ENCODE peak calls at places on chromosomes 2 and 18, in five cellular contexts. K is GM20000, Q is progenitor cell of endocrine pancreas, T is GM06990, V is mesothelial cell of epicardium. W is an unnamed sample.

GRCh38 chr18:36809590-36810381 is 19.0 kb downstream of the TPGS2 start:
- DNase-seq in T (no peak), Q (peak), K (peak), V (no peak), W (peak)

GRCh38 chr18:35506024-35506712 is 8.4 kb upstream of the INO80C start:
- DNase-seq in Q (no peak), V (no peak), K (no peak), T (no peak), W (no peak)

GRCh38 chr2:199659207-199659606 is 191.8 kb downstream of the FTCDNL1 start:
- DNase-seq in V (peak), K (no peak), Q (peak), T (no peak), W (no peak)

GRCh38 chr2:146239392-146240135 is 1605.3 kb upstream of the ACVR2A start:
- DNase-seq in Q (no peak), T (no peak), K (no peak), V (no peak), W (no peak)

GRCh38 chr2:203867561-203868200 is at the start of gene CTLA4:
- DNase-seq in V (no peak), K (no peak), Q (no peak), T (no peak), W (no peak)

GRCh38 chr2:211181626-211182025 is 625.2 kb downstream of the CPS1 start:
- DNase-seq in K (no peak), T (no peak), V (no peak), Q (no peak), W (no peak)

GRCh38 chr2:9388102-9388735 is 35.1 kb downstream of the ITGB1BP1 start:
- DNase-seq in Q (no peak), T (no peak), V (no peak), K (no peak), W (no peak)

GRCh38 chr2:139122711-139123158 is 342.5 kb upstream of the NXPH2 start:
- DNase-seq in T (no peak), Q (no peak), V (no peak), K (no peak), W (no peak)

GRCh38 chr2:219727771-219728429 is 100.5 kb downstream of the SLC4A3 start:
- DNase-seq in V (no peak), K (no peak), T (no peak), Q (no peak), W (no peak)

GRCh38 chr18:47838396-47838795 is 92.1 kb downstream of the SMAD2 start:
- DNase-seq in V (no peak), K (no peak), Q (no peak), T (no peak), W (no peak)

GRCh38 chr2:74548285-74548918 is 5.3 kb downstream of the LOXL3 start:
- DNase-seq in K (no peak), T (no peak), V (no peak), Q (no peak), W (no peak)

GRCh38 chr2:160054984-160055725 is 7.3 kb downstream of the PLA2R1 start:
- DNase-seq in Q (no peak), K (no peak), T (no peak), V (no peak), W (no peak)

DNA sequence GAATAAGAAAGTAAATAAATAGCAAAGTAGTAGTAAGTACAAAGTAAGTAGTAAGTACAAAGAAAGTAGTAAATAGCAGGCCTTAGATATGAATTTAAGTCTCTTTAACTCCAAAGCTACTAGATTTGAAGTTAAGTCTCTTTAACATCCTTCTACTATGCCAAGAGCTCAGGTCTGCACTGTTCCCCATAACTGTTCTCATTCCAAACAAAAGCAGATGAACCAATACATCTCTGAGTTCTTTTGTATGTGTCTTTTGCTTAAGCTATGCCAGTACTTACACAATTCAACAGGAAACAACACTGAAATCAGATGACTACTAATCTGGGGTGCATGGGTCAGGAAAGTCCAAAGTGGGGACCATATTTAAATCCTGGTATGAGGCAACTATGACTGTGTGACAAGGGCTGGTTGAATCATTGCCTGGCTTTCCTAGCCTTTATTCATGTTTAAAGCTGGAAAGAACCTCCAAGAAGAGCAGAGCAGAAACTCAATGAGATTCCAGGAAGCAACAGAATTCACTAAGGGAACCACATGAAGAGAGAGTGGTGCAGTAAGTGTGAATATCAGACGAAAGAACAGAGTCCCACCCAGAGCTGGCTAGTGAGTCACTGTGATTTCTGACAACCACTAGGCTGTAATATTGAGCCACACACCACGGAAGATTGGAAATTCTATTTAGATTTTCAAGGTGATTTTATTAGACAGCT is 51.0 kb upstream of the CYP26B1 start:
- DNase-seq in K (no peak), T (no peak), V (no peak), Q (no peak), W (no peak)
- TF ChIP-seq CTCF in K (no peak), T (no peak), V (no peak), Q (no peak), W (no peak)

GRCh38 chr18:5066380-5066977 is 130.6 kb downstream of the AKAIN1 start:
- DNase-seq in V (no peak), K (peak), Q (no peak), T (no peak), W (no peak)
- TF ChIP-seq CTCF in V (peak), K (peak), Q (peak), T (peak), W (peak)

DNA sequence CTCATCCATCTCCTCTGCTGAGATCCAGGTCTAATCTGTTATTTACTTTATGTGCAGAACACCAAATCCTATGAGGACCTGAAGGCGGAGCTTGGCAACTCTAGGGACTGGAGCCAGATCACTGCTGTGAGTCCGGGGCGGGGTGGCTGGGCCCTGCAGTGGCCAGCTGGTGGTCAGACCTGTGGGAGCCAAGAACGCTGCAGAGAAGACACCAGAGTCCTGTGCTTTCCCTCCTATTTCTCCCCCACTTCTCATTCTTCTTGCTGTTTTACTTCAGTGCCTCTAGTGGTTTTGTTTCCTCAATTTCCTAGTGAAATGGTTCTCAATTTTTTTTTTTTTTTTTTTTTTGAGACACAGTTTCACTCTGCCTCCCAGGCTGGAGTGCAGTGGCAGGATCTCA is 19.7 kb downstream of the VIL1 start:
- DNase-seq in Q (no peak), V (no peak), K (no peak), T (no peak), W (peak)
- TF ChIP-seq CTCF in Q (no peak), V (no peak), K (no peak), T (no peak), W (no peak)

DNA sequence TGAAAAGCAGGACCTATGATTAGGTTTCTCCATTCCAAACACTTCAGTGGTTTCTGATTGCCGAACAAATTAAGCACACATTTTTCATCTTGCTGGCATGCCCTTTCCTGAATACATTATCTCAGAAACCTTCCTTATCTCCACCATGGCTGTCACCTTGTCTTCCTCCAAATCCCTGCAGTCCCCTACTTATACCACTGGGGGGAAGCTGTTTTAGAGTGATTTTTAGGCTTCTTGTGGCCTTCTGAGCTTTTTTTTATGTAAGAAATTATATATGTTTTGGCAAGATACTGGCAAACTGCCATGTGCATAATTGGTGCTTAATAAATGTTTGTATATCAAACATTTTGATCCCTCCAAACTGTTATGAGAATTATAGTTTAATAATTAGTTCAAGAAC is 229.2 kb downstream of the MYT1L start:
- DNase-seq in V (no peak), K (no peak), T (no peak), Q (no peak), W (no peak)
- TF ChIP-seq CTCF in V (peak), K (no peak), T (no peak), Q (peak), W (no peak)

GRCh38 chr2:128172191-128172590 is 81.2 kb downstream of the UGGT1 start:
- DNase-seq in K (no peak), V (no peak), Q (no peak), T (no peak), W (no peak)
- TF ChIP-seq CTCF in K (no peak), V (no peak), Q (peak), T (no peak), W (no peak)

GRCh38 chr2:41806286-41806685 is 241.5 kb upstream of the PKDCC start:
- DNase-seq in K (no peak), V (no peak), T (no peak), Q (no peak), W (no peak)
- TF ChIP-seq CTCF in K (no peak), V (no peak), T (no peak), Q (peak), W (no peak)

DNA sequence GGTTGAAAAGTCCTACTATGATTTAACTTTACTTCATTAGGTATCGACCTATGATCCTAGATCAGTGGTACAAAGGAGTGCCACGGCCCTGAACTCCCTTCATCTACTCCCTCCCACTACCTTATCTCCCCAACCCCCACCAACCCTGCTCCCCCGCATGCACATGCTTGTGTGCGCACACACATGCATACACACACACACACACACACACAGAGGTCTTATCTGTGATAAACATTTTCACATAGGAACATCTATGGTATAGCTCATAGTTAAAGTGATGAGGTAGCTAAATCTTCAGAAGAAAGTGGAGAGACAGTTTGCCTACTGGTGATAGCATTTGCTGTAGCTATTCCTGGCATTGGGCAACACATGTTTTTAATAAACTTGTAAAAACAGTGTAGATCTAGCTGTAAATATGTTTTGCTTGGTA is 471.3 kb downstream of the ZEB2 start:
- DNase-seq in V (no peak), K (no peak), Q (no peak), T (no peak), W (no peak)
- TF ChIP-seq CTCF in V (no peak), K (no peak), Q (no peak), T (no peak), W (no peak)

GRCh38 chr2:99085400-99085799 is 56.1 kb upstream of the C2orf15 start:
- DNase-seq in V (no peak), Q (no peak), T (no peak), K (no peak), W (no peak)
- TF ChIP-seq CTCF in V (no peak), Q (peak), T (peak), K (no peak), W (no peak)

GRCh38 chr2:24351981-24352380 is 8.4 kb downstream of the ITSN2 start:
- DNase-seq in Q (no peak), V (no peak), K (no peak), T (no peak), W (no peak)
- TF ChIP-seq CTCF in Q (peak), V (no peak), K (no peak), T (no peak), W (no peak)

W was measured in GM10248.